ENCODE peak calls at places on chromosomes 1 and 21, in seven cellular contexts. W is tibial nerve, I is IMR-90, C is A549, E is ovary, A is adrenal gland, Y is HCT116. S is an unnamed sample.

GRCh38 chr1:158809862-158810261 is 21.3 kb upstream of the MNDA start:
- DNase-seq in W (no peak), I (no peak), C (no peak), E (no peak), A (no peak), Y (no peak), S (no peak)

GRCh38 chr1:236687273-236687672 is 974 bp downstream of the ACTN2 start:
- DNase-seq in W (no peak), I (no peak), C (no peak), E (no peak), A (no peak), Y (no peak), S (no peak)

GRCh38 chr1:19315378-19316206 is 3.5 kb downstream of the SLC66A1 start:
- DNase-seq in W (no peak), I (peak; percentile 70), C (no peak), E (no peak), A (no peak), Y (no peak), S (no peak)

GRCh38 chr1:197159461-197159860 is 13.0 kb upstream of the ASPM start:
- DNase-seq in W (no peak), I (no peak), C (no peak), E (no peak), A (no peak), Y (no peak), S (no peak)

GRCh38 chr1:121546830-121547680 is 362.3 kb downstream of the SRGAP2C start:
- DNase-seq in W (no peak), I (no peak), C (no peak), E (no peak), A (no peak), Y (no peak), S (no peak)

GRCh38 chr1:187245201-187245600 is 416.5 kb downstream of the PLA2G4A start:
- DNase-seq in W (no peak), I (no peak), C (no peak), E (no peak), A (no peak), Y (no peak), S (no peak)

GRCh38 chr1:38046884-38047602 is 450 bp upstream of the POU3F1 start:
- DNase-seq in W (peak; percentile 78), I (peak; percentile 67), C (peak; percentile 68), E (peak; percentile 90), A (peak; percentile 88), Y (peak; percentile 38), S (no peak)

GRCh38 chr1:153922076-153922837 is 515 bp downstream of the GATAD2B start:
- DNase-seq in W (no peak), I (no peak), C (no peak), E (peak; percentile 74), A (no peak), Y (no peak), S (no peak)

GRCh38 chr1:41882496-41882895 is 36.2 kb downstream of the HIVEP3 start:
- DNase-seq in W (no peak), I (peak; percentile 20), C (no peak), E (no peak), A (no peak), Y (no peak), S (no peak)

GRCh38 chr1:84386716-84387479 is 11.4 kb upstream of the DNASE2B start:
- DNase-seq in W (no peak), I (no peak), C (no peak), E (no peak), A (no peak), Y (no peak), S (no peak)

GRCh38 chr1:56803561-56804156 is 15.5 kb downstream of the FYB2 start:
- DNase-seq in W (no peak), I (peak; percentile 10), C (peak; percentile 48), E (no peak), A (no peak), Y (peak; percentile 46), S (no peak)

GRCh38 chr21:46189213-46189958 is 5.1 kb upstream of the SPATC1L start:
- DNase-seq in W (no peak), I (peak; percentile 58), C (no peak), E (no peak), A (peak; percentile 70), Y (no peak), S (no peak)

GRCh38 chr1:208431721-208432120 is 187.5 kb upstream of the PLXNA2 start:
- DNase-seq in W (no peak), I (peak; percentile 53), C (peak; percentile 13), E (no peak), A (no peak), Y (no peak), S (no peak)

GRCh38 chr1:46084553-46085448 is 47.6 kb downstream of the PIK3R3 start:
- DNase-seq in W (no peak), I (peak; percentile 54), C (no peak), E (no peak), A (no peak), Y (no peak), S (no peak)

DNA sequence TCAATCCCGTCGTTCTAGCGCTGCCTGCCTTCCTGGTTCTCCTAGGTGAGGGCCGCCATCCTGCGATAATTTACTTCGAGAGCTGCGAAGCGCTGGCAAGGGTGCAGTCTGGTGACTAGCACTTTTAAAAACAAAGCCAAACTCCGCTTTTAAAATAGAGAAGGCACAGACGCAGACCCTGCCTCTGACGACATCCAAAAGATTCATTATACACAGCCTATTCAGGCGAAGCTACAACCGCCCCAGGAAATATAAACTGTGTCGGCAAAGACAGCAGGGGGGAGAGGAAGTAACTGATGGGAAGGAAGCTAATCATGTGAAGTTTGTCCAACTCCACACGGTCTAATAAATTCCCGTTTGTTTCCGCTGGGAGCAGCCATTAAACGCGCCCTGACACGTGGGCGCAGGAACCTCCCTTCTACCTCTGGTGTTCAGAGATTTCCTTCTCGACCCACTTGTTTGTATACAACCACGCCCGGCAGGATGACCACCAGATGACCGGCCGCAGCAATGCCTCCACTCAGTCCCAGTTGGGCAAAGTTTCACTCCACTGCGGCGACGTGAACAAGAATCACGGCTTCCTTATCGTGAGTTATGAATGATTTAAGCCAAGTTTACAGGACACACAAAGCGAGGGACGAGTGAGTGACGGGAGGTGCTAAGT is 1.3 kb downstream of the GNG12 start:
- DNase-seq in W (peak; percentile 29), I (peak; percentile 81), C (peak; percentile 81), E (peak; percentile 67), A (peak; percentile 64), Y (peak; percentile 40), S (no peak)
- TF ChIP-seq POLR2A in W (no peak), I (peak; percentile 79), C (no peak), E (peak; percentile 25), A (peak; percentile 75), Y (no peak), S (peak; percentile 7)

DNA sequence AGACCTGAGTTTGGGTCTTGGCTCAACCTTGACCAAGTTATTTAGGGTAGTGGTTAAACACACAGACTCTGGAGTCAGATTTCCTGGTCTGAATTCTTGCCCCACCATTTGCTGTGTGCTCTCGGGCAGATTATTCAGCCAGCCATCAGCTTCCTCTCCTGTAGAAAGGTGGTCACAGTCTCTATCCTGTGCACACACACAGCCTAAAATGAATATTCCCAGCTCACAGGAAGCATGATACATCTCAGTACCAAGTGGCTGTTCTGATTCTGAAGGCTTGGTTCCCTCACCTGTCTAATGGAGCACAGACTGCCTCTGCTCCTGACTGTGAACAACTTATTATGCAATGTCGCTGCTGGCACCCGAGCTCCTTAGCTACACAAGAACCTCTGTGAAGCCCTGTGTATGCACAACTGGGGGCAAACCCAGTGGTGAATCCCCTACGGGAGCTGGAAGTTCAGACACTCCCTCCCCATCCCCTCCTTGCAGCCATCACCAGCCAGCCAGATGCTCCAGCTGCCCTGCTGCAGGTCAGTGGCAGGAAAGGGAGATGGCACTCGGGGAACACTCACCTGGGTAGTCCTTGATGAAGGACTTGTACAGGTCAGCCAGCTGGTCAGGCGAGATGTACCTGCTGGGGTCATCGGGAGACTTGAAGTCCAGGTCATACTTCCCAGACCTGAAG is 13.6 kb downstream of the ENO1 start:
- DNase-seq in W (no peak), I (no peak), C (no peak), E (no peak), A (no peak), Y (no peak), S (no peak)
- H3K4me1 ChIP-seq in W (peaks cover 3% of the 10 kb centered on the region), I (peaks cover 7% of the 10 kb centered on the region), C (peaks cover 96% of the 10 kb centered on the region), E (no peaks in the 10 kb centered on the region), A (no peaks in the 10 kb centered on the region), Y (peaks cover 36% of the 10 kb centered on the region), S (no peaks in the 10 kb centered on the region)

DNA sequence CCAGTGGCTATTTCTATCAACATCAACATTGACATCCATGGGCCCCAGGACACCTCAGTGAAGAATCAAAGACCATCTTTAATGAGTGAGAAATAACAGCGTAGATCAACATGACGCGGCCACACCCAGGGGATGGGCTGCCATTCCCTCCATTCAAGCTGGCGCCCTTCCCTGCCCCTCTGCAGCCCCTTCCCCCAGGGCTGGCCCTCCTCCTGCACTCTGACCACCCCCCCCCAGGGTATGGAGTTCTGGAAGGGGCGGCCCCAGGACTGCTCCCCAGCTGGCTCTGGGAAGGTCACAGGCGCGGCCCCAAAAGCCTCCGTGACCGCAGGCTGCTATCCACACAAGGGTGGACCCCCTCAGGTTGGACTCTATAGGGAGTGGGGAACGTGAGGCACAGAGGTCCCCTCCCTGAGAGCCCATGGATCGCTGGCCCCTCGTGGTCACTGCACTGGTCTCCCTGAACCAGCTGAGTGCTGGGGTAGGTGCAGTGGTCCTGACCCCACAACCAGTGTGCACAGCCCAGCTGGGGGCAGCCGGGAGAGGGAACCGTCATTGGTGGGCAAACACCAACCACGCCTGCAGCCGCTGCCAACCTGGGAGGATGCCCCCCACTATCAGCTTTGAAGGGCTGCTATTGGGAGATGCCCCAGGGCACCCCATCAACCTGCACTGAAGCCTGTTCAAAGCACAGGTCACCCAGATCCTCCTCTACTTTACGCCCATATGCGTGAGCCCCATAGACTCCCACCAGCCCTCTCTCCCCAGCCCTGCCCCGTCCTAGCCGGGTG is 16.1 kb upstream of the GPR153 start:
- DNase-seq in W (no peak), I (no peak), C (no peak), E (peak; percentile 56), A (no peak), Y (no peak), S (no peak)
- H3K27ac ChIP-seq in W (no peak overlapping the region), I (no peak overlapping the region), C (no peak overlapping the region), E (peak overlapping the region; percentile 90), A (no peak overlapping the region), Y (no peak overlapping the region), S (peak overlapping the region; percentile 91)

GRCh38 chr1:43302721-43303476 is 2.1 kb downstream of the TIE1 start:
- DNase-seq in W (no peak), I (peak; percentile 52), C (no peak), E (no peak), A (no peak), Y (no peak), S (no peak)

GRCh38 chr1:43298055-43298454 is 2.7 kb upstream of the TIE1 start:
- DNase-seq in W (no peak), I (no peak), C (no peak), E (no peak), A (no peak), Y (no peak), S (no peak)

GRCh38 chr1:43302226-43302625 is 1.4 kb downstream of the TIE1 start:
- DNase-seq in W (no peak), I (no peak), C (no peak), E (no peak), A (no peak), Y (no peak), S (no peak)

GRCh38 chr1:43299101-43299500 is 1.7 kb upstream of the TIE1 start:
- DNase-seq in W (no peak), I (no peak), C (no peak), E (no peak), A (no peak), Y (no peak), S (no peak)

DNA sequence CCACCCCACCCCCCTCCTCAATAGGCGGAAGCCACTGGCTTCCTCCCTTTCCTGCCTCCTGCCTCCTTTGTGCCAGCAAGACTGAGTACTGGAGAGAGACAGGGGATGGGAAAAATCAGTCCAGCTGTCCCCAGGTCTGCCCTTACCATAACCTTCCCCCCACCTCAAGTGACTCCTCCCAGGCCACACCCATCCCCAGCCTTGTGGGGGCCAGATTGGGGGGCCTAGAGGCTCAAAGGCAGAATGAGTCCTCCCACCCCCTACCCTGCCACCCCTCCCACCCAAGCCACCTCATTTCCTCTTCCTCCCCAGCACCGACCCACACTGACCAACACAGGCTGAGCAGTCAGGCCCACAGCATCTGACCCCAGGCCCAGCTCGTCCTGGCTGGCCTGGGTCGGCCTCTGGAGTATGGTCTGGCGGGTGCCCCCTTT is at the start of gene TIE1:
- DNase-seq in W (no peak), I (no peak), C (no peak), E (no peak), A (peak; percentile 26), Y (no peak), S (no peak)
- TF ChIP-seq POLR2A in W (no peak), I (no peak), C (no peak), E (no peak), A (peak; percentile 29), Y (no peak), S (no peak)